ENCODE peak calls at places on chromosome 5, in nine cellular contexts. O is stimulated activated effector memory CD8-positive, alpha-beta T cell treated with anti-CD3 and anti-CD28 coated beads, Interleukin-12 subunit alpha, Interleukin-12 subunit beta, amount 100 ng/mL, for 72 hours; K is activated gamma-delta T cell treated with Interleukin-2 at 50 U/mL for 16 hours; I is AG04450; M is NCI-H1105 treated with DMSO at 0.1 percent for 48 hours; S is activated CD8-positive, alpha-beta memory T cell treated with anti-CD3 and anti-CD28 coated beads, Interleukin-2, amount 50 U/mL, for 4 hours; E is IMR-90; T is KBM-7; G is H1. W is an unnamed sample.

GRCh38 chr5:179799644-179799973 is 5.8 kb downstream of the LTC4S start:
- DNase-seq in O (no peak), S (no peak), I (no peak), K (no peak), G (no peak), M (no peak), T (no peak), E (no peak), W (no peak)

GRCh38 chr5:111639912-111640311 is 117.1 kb downstream of the NREP start:
- DNase-seq in O (no peak), I (no peak), T (no peak), M (no peak), K (no peak), G (no peak), S (no peak), E (no peak), W (no peak)

GRCh38 chr5:14359069-14360043 is 216.2 kb downstream of the TRIO start:
- DNase-seq in T (no peak), E (no peak), S (no peak), K (no peak), G (no peak), M (no peak), I (no peak), O (no peak), W (no peak)

GRCh38 chr5:8907168-8907868 is 638.6 kb downstream of the SEMA5A start:
- DNase-seq in E (peak), O (no peak), I (peak), T (no peak), S (no peak), K (no peak), M (no peak), G (no peak), W (no peak)

GRCh38 chr5:95609711-95610110 is 10.2 kb upstream of the GPR150 start:
- DNase-seq in T (no peak), M (no peak), E (peak), K (no peak), I (no peak), G (no peak), O (no peak), S (no peak), W (no peak)

GRCh38 chr5:115599502-115599901 is 2.8 kb downstream of the TICAM2 start:
- DNase-seq in K (no peak), M (no peak), I (no peak), E (peak), O (no peak), T (peak), S (no peak), G (no peak), W (peak)

GRCh38 chr5:134088291-134088690 is 26.2 kb upstream of the TCF7 start:
- DNase-seq in E (no peak), M (no peak), O (no peak), S (no peak), I (no peak), K (no peak), T (no peak), G (no peak), W (no peak)

GRCh38 chr5:135353952-135354721 is 44.9 kb downstream of the MACROH2A1 start:
- DNase-seq in M (no peak), K (no peak), I (peak), E (peak), S (no peak), G (no peak), T (no peak), O (no peak), W (no peak)

GRCh38 chr5:39420482-39421145 is 4.2 kb downstream of the DAB2 start:
- DNase-seq in O (no peak), E (peak), S (no peak), G (no peak), M (no peak), T (peak), K (no peak), I (no peak), W (no peak)

GRCh38 chr5:133992429-133993151 is 12.2 kb downstream of the VDAC1 start:
- DNase-seq in O (no peak), E (no peak), G (no peak), S (no peak), M (no peak), K (no peak), I (no peak), T (no peak), W (peak)

GRCh38 chr5:55471468-55471867 is 63.3 kb downstream of the PLPP1 start:
- DNase-seq in O (no peak), G (no peak), E (no peak), M (no peak), I (no peak), S (no peak), T (no peak), K (no peak), W (no peak)

GRCh38 chr5:68290260-68290674 is 74.7 kb downstream of the PIK3R1 start:
- DNase-seq in E (peak), I (peak), T (no peak), O (no peak), K (no peak), S (no peak), G (no peak), M (peak), W (peak)

GRCh38 chr5:64971538-64971937 is 202.8 kb downstream of the CWC27 start:
- DNase-seq in E (peak), M (no peak), O (no peak), T (peak), K (no peak), S (no peak), I (peak), G (no peak), W (no peak)

GRCh38 chr5:30030110-30030509 is 1163.4 kb upstream of the CDH6 start:
- DNase-seq in E (no peak), I (no peak), T (no peak), O (no peak), M (no peak), G (no peak), K (no peak), S (no peak), W (no peak)

W was measured in NCI-H345.